ENCODE peak calls at places on chromosomes 7 and 10, in five cellular contexts. V is amygdala; M is WERI-Rb-1; R is activated CD8-positive, alpha-beta T cell treated with anti-CD3 and anti-CD28 coated beads for 36 hours; U is Daoy. W is an unnamed sample.

GRCh38 chr7:365593-365992 is 75.6 kb downstream of the FOXL3 start:
- DNase-seq in M (no peak), U (no peak), R (no peak), V (no peak), W (no peak)

GRCh38 chr7:11716185-11716584 is 115.8 kb downstream of the THSD7A start:
- DNase-seq in V (no peak), R (no peak), M (no peak), U (peak; percentile 71), W (no peak)

GRCh38 chr10:124647421-124648130 is 96.6 kb downstream of the FAM53B start:
- DNase-seq in R (peak; percentile 83), V (no peak), U (peak; percentile 65), M (peak; percentile 45), W (no peak)

GRCh38 chr7:14424675-14425074 is 435.2 kb upstream of the ETV1 start:
- DNase-seq in R (no peak), V (no peak), U (no peak), M (no peak), W (no peak)

GRCh38 chr7:66043681-66044497 is 31.7 kb upstream of the ASL start:
- DNase-seq in V (no peak), U (peak; percentile 49), R (peak; percentile 36), M (no peak), W (no peak)

GRCh38 chr10:102775973-102776669 is 32.4 kb downstream of the WBP1L start:
- DNase-seq in R (peak; percentile 56), M (peak; percentile 57), V (peak; percentile 50), U (peak; percentile 72), W (peak; percentile 51)

GRCh38 chr7:156903232-156903909 is 10.4 kb upstream of the LMBR1 start:
- DNase-seq in U (peak; percentile 95), V (no peak), M (no peak), R (peak; percentile 55), W (no peak)

GRCh38 chr7:155463114-155463811 is 5.3 kb downstream of the EN2 start:
- DNase-seq in V (no peak), U (no peak), R (no peak), M (no peak), W (no peak)